ENCODE peak calls at places on chromosomes 4 and X, in six cellular contexts. A is stimulated activated CD4-positive, alpha-beta T cell treated with anti-CD3 and anti-CD28 coated beads, Interleukin-2, amount 100 ng/mL, for 48 hours; P is NCI-H524 treated with DMSO at 0.1 percent for 48 hours; E is EL; T is neural crest cell; V is CD8-positive, alpha-beta T cell. R is an unnamed sample.

GRCh38 chr4:46977245-46977644 is 16.1 kb downstream of the GABRA4 start:
- DNase-seq in E (no peak), T (no peak), V (no peak), A (no peak), P (no peak), R (no peak)

GRCh38 chr4:20264688-20265087 is 13.0 kb downstream of the SLIT2 start:
- DNase-seq in P (no peak), E (no peak), A (no peak), V (no peak), T (no peak), R (no peak)

GRCh38 chrX:46666831-46667230 is 92.1 kb downstream of the SLC9A7 start:
- DNase-seq in P (no peak), E (no peak), T (no peak), V (no peak), A (no peak), R (no peak)

GRCh38 chr4:107318078-107318477 is 282.0 kb upstream of the DKK2 start:
- DNase-seq in T (no peak), A (no peak), P (no peak), E (peak; percentile 12), V (no peak), R (no peak)

GRCh38 chrX:37677765-37678164 is 7.8 kb upstream of the XK start:
- DNase-seq in P (no peak), T (no peak), V (no peak), E (no peak), A (no peak), R (no peak)

GRCh38 chrX:82087699-82088098 is 885.8 kb downstream of the SH3BGRL start:
- DNase-seq in E (no peak), A (no peak), V (no peak), T (no peak), P (no peak), R (no peak)

GRCh38 chrX:67555578-67556203 is 11.9 kb downstream of the AR start:
- DNase-seq in A (no peak), E (peak; percentile 48), T (no peak), V (no peak), P (no peak), R (peak; percentile 48)

GRCh38 chr4:7101692-7102515 is 34.0 kb upstream of the GRPEL1 start:
- DNase-seq in P (peak; percentile 42), E (peak; percentile 70), T (peak; percentile 64), A (peak; percentile 43), V (peak; percentile 61), R (peak; percentile 82)

GRCh38 chr4:134708616-134709015 is 507.0 kb upstream of the PABPC4L start:
- DNase-seq in T (no peak), E (no peak), A (no peak), V (no peak), P (no peak), R (no peak)

GRCh38 chr4:4541040-4541631 is 712 bp downstream of the STX18 start:
- DNase-seq in A (no peak), E (peak; percentile 55), P (no peak), T (no peak), V (no peak), R (peak; percentile 13)

R was measured in WERI-Rb-1.